ENCODE peak calls at places on chromosomes 12 and 14, in six cellular contexts. Q is GM12892, H is A549, U is H54, Y is IMR-90, A is stomach. D is an unnamed sample.

GRCh38 chr12:121218588-121219352 is 8.8 kb downstream of the P2RX4 start:
- DNase-seq in H (no peak), A (no peak), U (no peak), Q (no peak), Y (no peak), D (no peak)

GRCh38 chr14:93965287-93965821 is 11.0 kb downstream of the ASB2 start:
- DNase-seq in A (no peak), U (no peak), H (peak; percentile 32), Y (peak; percentile 96), Q (no peak), D (no peak)

GRCh38 chr12:18422849-18423248 is 161.5 kb downstream of the PIK3C2G start:
- DNase-seq in H (no peak), Q (no peak), U (no peak), Y (peak; percentile 83), A (no peak), D (no peak)

GRCh38 chr12:112430929-112431328 is 12.2 kb downstream of the PTPN11 start:
- DNase-seq in H (no peak), Q (no peak), U (no peak), Y (no peak), A (no peak), D (no peak)

GRCh38 chr14:77031680-77032482 is 3.4 kb upstream of the IRF2BPL start:
- DNase-seq in A (no peak), U (no peak), Y (peak; percentile 93), Q (no peak), H (no peak), D (no peak)

GRCh38 chr14:99883866-99884650 is 90.8 kb downstream of the EML1 start:
- DNase-seq in U (no peak), H (no peak), A (no peak), Y (no peak), Q (no peak), D (no peak)

GRCh38 chr14:65431951-65432350 is 19.4 kb downstream of the FUT8 start:
- DNase-seq in U (no peak), A (no peak), Y (peak; percentile 33), H (no peak), Q (no peak), D (no peak)

GRCh38 chr12:129294868-129295267 is 441.6 kb downstream of the GLT1D1 start:
- DNase-seq in A (no peak), H (no peak), U (no peak), Q (no peak), Y (no peak), D (no peak)

GRCh38 chr14:87628129-87628528 is 364.9 kb downstream of the GALC start:
- DNase-seq in H (no peak), Y (peak; percentile 1), A (no peak), U (no peak), Q (no peak), D (no peak)

GRCh38 chr14:91519239-91520036 is 9.3 kb upstream of the PPP4R3A start:
- DNase-seq in H (no peak), Q (no peak), U (no peak), A (no peak), Y (no peak), D (no peak)

GRCh38 chr12:11067514-11067913 is 5.4 kb upstream of the TAS2R46 start:
- DNase-seq in Q (no peak), U (no peak), H (no peak), A (no peak), Y (peak; percentile 10), D (no peak)

GRCh38 chr12:59321278-59321677 is 274.6 kb upstream of the SLC16A7 start:
- DNase-seq in Y (no peak), H (no peak), Q (no peak), A (no peak), U (no peak), D (no peak)

GRCh38 chr12:16229676-16230075 is 47.8 kb downstream of the SLC15A5 start:
- DNase-seq in H (no peak), A (no peak), Q (no peak), Y (no peak), U (no peak), D (no peak)

GRCh38 chr12:96454396-96454795 is 35.0 kb upstream of the CFAP54 start:
- DNase-seq in U (no peak), Y (peak; percentile 50), A (no peak), Q (no peak), H (no peak), D (no peak)

GRCh38 chr12:69415471-69416275 is 54.5 kb upstream of the FRS2 start:
- DNase-seq in Q (no peak), Y (peak; percentile 95), H (peak; percentile 40), A (peak; percentile 50), U (peak; percentile 38), D (peak; percentile 13)

GRCh38 chr14:75961662-75962061 is 20.1 kb downstream of the TGFB3 start:
- DNase-seq in H (no peak), A (no peak), U (no peak), Y (no peak), Q (no peak), D (no peak)

GRCh38 chr12:121365416-121366062 is 13.3 kb upstream of the ANAPC5 start:
- DNase-seq in Q (no peak), Y (peak; percentile 13), H (no peak), U (no peak), A (no peak), D (no peak)

GRCh38 chr12:56636675-56637540 is 6.8 kb upstream of the BAZ2A start:
- DNase-seq in Y (peak; percentile 100), A (peak; percentile 97), H (peak; percentile 99), U (peak; percentile 97), Q (peak; percentile 80), D (peak; percentile 99)
- TF ChIP-seq POLR2A in Y (no peak), A (no peak), H (no peak), U (no peak), Q (peak; percentile 56), D (no peak)

DNA sequence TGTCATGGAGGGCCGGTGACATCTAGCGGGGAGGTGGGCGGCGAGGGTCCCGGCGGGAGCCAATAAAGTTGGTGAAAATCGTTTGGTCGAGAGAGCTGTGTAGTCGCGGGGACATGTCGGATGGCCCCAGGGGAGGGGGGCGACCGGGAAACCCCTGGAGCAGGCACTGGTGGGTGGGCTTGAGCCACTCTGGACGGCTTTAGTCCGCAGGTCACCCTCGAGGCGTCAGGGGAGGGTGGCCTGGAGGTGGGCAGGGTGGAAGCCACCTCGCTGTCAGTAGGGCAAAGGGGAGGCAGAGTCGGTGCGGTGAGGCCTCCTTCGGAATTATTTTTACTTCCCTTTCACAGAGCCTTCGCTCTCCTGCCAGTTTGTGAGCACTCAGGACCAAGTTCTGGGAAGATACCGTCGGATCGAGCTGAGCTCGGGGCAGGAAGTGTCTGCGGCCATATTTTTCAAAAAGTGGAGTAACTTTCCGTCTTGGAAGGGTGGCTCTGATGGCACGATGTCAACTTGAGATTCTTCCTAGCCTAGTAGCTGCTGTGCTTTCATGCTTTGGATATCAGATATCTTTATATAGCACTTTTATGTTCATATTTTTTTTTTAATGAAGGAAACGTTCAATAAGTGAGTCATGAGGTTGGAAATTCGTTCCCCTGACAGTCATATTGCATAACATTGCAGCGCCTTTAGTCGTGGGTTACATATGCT is 28.2 kb downstream of the WBP11 start:
- DNase-seq in Q (peak; percentile 13), A (peak; percentile 56), U (no peak), H (peak; percentile 33), Y (peak; percentile 65), D (no peak)
- TF ChIP-seq POLR2A in Q (no peak), A (no peak), U (no peak), H (peak; percentile 35), Y (peak; percentile 48), D (no peak)

DNA sequence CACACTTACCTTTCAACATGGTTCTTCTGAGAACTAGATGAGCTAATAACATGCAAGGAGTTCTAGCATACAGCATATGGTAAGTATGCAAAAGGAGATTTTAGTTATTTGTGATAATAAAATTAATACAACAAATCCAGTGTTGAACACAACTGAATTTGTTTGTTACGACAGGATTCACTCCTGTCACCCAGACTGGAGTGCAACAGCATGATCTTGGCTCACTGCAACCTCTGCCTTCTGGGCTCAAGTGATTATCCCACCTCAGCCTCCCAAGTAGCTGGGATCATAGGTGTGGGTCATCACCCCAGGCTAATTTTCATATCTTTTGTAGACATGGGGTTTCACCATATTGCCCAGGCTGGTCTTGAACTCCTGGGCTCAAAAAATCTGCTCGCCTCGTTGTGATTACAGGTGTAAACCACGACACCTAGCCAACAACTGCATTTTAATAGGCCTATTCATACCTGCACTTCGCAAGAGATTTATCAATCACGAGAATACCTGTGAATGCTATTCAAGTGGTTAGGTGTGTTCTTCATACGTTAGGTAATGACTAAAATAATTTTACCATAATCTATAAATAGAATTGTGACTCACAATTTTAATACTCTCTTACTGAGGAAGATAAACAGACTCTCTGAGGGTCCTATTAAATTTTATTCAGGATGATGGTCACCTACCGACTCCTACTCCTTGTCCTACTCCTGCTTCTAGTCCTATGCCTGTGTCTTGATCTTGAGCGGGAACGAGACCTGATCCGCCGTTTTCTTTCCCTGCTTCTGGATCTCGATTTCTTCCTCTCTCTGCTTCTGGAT is 10.0 kb downstream of the RSRC2 start:
- DNase-seq in U (no peak), Y (no peak), A (no peak), Q (no peak), H (no peak), D (no peak)
- TF ChIP-seq POLR2A in U (no peak), Y (no peak), A (no peak), Q (peak; percentile 54), H (no peak), D (no peak)

GRCh38 chr14:52695481-52696091 is at the start of gene ERO1A:
- DNase-seq in Q (peak; percentile 50), U (peak; percentile 43), A (peak; percentile 88), H (peak; percentile 66), Y (peak; percentile 83), D (no peak)
- TF ChIP-seq POLR2A in Q (peak; percentile 73), U (peak; percentile 32), A (no peak), H (peak; percentile 33), Y (peak; percentile 78), D (peak; percentile 59)

DNA sequence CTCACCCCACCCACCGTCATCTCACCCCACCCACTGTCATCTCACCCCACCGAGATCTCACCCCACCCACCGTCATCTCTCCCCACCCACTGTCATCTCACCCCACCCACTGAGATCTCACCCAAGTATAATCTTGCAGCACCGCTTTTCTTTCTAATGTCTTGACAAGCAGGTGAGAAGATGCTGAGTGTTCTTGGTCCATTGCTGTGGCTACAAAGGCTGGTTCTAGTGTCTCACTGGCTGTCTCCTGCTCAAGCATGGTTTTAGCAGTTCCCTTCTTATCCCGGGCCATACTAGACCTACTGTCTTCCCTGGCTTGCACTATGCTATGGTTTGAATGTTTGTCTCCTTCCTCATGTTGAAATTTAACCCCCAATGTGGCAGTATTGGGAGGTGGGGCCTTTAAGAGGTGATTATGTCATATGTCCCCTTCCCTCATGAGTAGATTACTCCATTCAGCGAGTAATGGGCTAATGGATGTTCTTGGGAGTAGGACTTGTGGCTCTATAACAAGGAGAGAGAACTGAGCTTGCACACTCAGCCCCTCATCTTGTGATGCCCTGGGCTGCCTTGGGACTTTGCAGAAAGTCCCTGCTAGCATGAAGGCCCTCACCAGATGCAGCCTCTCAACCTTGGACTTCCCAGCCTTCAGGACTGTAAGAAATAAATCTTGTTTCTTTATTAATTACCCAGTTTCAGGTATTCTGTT is 47.7 kb upstream of the PPP2R5C start:
- DNase-seq in Q (no peak), H (no peak), U (no peak), Y (no peak), A (no peak), D (no peak)
- TF ChIP-seq POLR2A in Q (no peak), H (no peak), U (no peak), Y (no peak), A (no peak), D (no peak)